ENCODE peak calls at places on chromosomes 6 and 20, in nine cellular contexts. One of them, this sample, is unnamed.

GRCh38 chr6:97322811-97323210 is 39.8 kb upstream of the MMS22L start:
- DNase-seq in retina: no peak
- DNase-seq in activated CD4-positive, CD25-positive, alpha-beta regulatory T cell treated with anti-CD3 and anti-CD28 coated beads, Interleukin-2, amount 50 U/mL, for 16 hours: no peak
- DNase-seq in Peyer's patch: no peak
- DNase-seq in natural killer cell: no peak
- DNase-seq in activated gamma-delta T cell treated with anti-CD3 and anti-CD28 coated beads, Interleukin-2, amount 50 U/mL, for 16 hours: no peak
- DNase-seq in GDM1: no peak
- DNase-seq in skeletal muscle cell: peak
- DNase-seq in GM13977: no peak
- DNase-seq in this sample: no peak

GRCh38 chr6:1688396-1688795 is 78.7 kb downstream of the FOXC1 start:
- DNase-seq in retina: no peak
- DNase-seq in activated CD4-positive, CD25-positive, alpha-beta regulatory T cell treated with anti-CD3 and anti-CD28 coated beads, Interleukin-2, amount 50 U/mL, for 16 hours: no peak
- DNase-seq in Peyer's patch: no peak
- DNase-seq in natural killer cell: no peak
- DNase-seq in activated gamma-delta T cell treated with anti-CD3 and anti-CD28 coated beads, Interleukin-2, amount 50 U/mL, for 16 hours: no peak
- DNase-seq in GDM1: no peak
- DNase-seq in skeletal muscle cell: no peak
- DNase-seq in GM13977: no peak
- DNase-seq in this sample: no peak

GRCh38 chr6:132084811-132085509 is 133.8 kb upstream of the CCN2 start:
- DNase-seq in retina: no peak
- DNase-seq in activated CD4-positive, CD25-positive, alpha-beta regulatory T cell treated with anti-CD3 and anti-CD28 coated beads, Interleukin-2, amount 50 U/mL, for 16 hours: no peak
- DNase-seq in Peyer's patch: no peak
- DNase-seq in natural killer cell: no peak
- DNase-seq in activated gamma-delta T cell treated with anti-CD3 and anti-CD28 coated beads, Interleukin-2, amount 50 U/mL, for 16 hours: no peak
- DNase-seq in GDM1: no peak
- DNase-seq in skeletal muscle cell: peak
- DNase-seq in GM13977: peak
- DNase-seq in this sample: no peak

GRCh38 chr6:30211306-30211705 is 1.9 kb downstream of the TRIM26 start:
- DNase-seq in retina: no peak
- DNase-seq in activated CD4-positive, CD25-positive, alpha-beta regulatory T cell treated with anti-CD3 and anti-CD28 coated beads, Interleukin-2, amount 50 U/mL, for 16 hours: no peak
- DNase-seq in Peyer's patch: no peak
- DNase-seq in natural killer cell: no peak
- DNase-seq in activated gamma-delta T cell treated with anti-CD3 and anti-CD28 coated beads, Interleukin-2, amount 50 U/mL, for 16 hours: no peak
- DNase-seq in GDM1: no peak
- DNase-seq in skeletal muscle cell: no peak
- DNase-seq in GM13977: no peak
- DNase-seq in this sample: no peak

GRCh38 chr6:7763896-7764295 is 38.0 kb downstream of the BMP6 start:
- DNase-seq in retina: no peak
- DNase-seq in activated CD4-positive, CD25-positive, alpha-beta regulatory T cell treated with anti-CD3 and anti-CD28 coated beads, Interleukin-2, amount 50 U/mL, for 16 hours: no peak
- DNase-seq in Peyer's patch: no peak
- DNase-seq in natural killer cell: no peak
- DNase-seq in activated gamma-delta T cell treated with anti-CD3 and anti-CD28 coated beads, Interleukin-2, amount 50 U/mL, for 16 hours: no peak
- DNase-seq in GDM1: no peak
- DNase-seq in skeletal muscle cell: no peak
- DNase-seq in GM13977: no peak
- DNase-seq in this sample: no peak

GRCh38 chr6:4664117-4664626 is 112.0 kb upstream of the CDYL start:
- DNase-seq in retina: no peak
- DNase-seq in activated CD4-positive, CD25-positive, alpha-beta regulatory T cell treated with anti-CD3 and anti-CD28 coated beads, Interleukin-2, amount 50 U/mL, for 16 hours: no peak
- DNase-seq in Peyer's patch: peak
- DNase-seq in natural killer cell: no peak
- DNase-seq in activated gamma-delta T cell treated with anti-CD3 and anti-CD28 coated beads, Interleukin-2, amount 50 U/mL, for 16 hours: no peak
- DNase-seq in GDM1: no peak
- DNase-seq in skeletal muscle cell: peak
- DNase-seq in GM13977: no peak
- DNase-seq in this sample: peak

GRCh38 chr20:9611921-9612320 is 97.5 kb downstream of the LAMP5 start:
- DNase-seq in retina: no peak
- DNase-seq in activated CD4-positive, CD25-positive, alpha-beta regulatory T cell treated with anti-CD3 and anti-CD28 coated beads, Interleukin-2, amount 50 U/mL, for 16 hours: no peak
- DNase-seq in Peyer's patch: no peak
- DNase-seq in natural killer cell: no peak
- DNase-seq in activated gamma-delta T cell treated with anti-CD3 and anti-CD28 coated beads, Interleukin-2, amount 50 U/mL, for 16 hours: no peak
- DNase-seq in GDM1: no peak
- DNase-seq in skeletal muscle cell: no peak
- DNase-seq in GM13977: no peak
- DNase-seq in this sample: no peak

GRCh38 chr20:47781631-47782030 is 3.6 kb downstream of the SULF2 start:
- DNase-seq in retina: no peak
- DNase-seq in activated CD4-positive, CD25-positive, alpha-beta regulatory T cell treated with anti-CD3 and anti-CD28 coated beads, Interleukin-2, amount 50 U/mL, for 16 hours: no peak
- DNase-seq in Peyer's patch: no peak
- DNase-seq in natural killer cell: no peak
- DNase-seq in activated gamma-delta T cell treated with anti-CD3 and anti-CD28 coated beads, Interleukin-2, amount 50 U/mL, for 16 hours: no peak
- DNase-seq in GDM1: no peak
- DNase-seq in skeletal muscle cell: no peak
- DNase-seq in GM13977: no peak
- DNase-seq in this sample: no peak

GRCh38 chr6:44442235-44442634 is 54.7 kb downstream of the CDC5L start:
- DNase-seq in retina: no peak
- DNase-seq in activated CD4-positive, CD25-positive, alpha-beta regulatory T cell treated with anti-CD3 and anti-CD28 coated beads, Interleukin-2, amount 50 U/mL, for 16 hours: no peak
- DNase-seq in Peyer's patch: no peak
- DNase-seq in natural killer cell: no peak
- DNase-seq in activated gamma-delta T cell treated with anti-CD3 and anti-CD28 coated beads, Interleukin-2, amount 50 U/mL, for 16 hours: no peak
- DNase-seq in GDM1: no peak
- DNase-seq in skeletal muscle cell: no peak
- DNase-seq in GM13977: no peak
- DNase-seq in this sample: no peak

GRCh38 chr6:111985202-111985731 is 68.6 kb upstream of the CCN6 start:
- DNase-seq in retina: no peak
- DNase-seq in activated CD4-positive, CD25-positive, alpha-beta regulatory T cell treated with anti-CD3 and anti-CD28 coated beads, Interleukin-2, amount 50 U/mL, for 16 hours: no peak
- DNase-seq in Peyer's patch: no peak
- DNase-seq in natural killer cell: no peak
- DNase-seq in activated gamma-delta T cell treated with anti-CD3 and anti-CD28 coated beads, Interleukin-2, amount 50 U/mL, for 16 hours: peak
- DNase-seq in GDM1: no peak
- DNase-seq in skeletal muscle cell: peak
- DNase-seq in GM13977: no peak
- DNase-seq in this sample: no peak

GRCh38 chr6:68559716-68560115 is 75.4 kb upstream of the ADGRB3 start:
- DNase-seq in retina: peak
- DNase-seq in activated CD4-positive, CD25-positive, alpha-beta regulatory T cell treated with anti-CD3 and anti-CD28 coated beads, Interleukin-2, amount 50 U/mL, for 16 hours: no peak
- DNase-seq in Peyer's patch: no peak
- DNase-seq in natural killer cell: no peak
- DNase-seq in activated gamma-delta T cell treated with anti-CD3 and anti-CD28 coated beads, Interleukin-2, amount 50 U/mL, for 16 hours: no peak
- DNase-seq in GDM1: no peak
- DNase-seq in skeletal muscle cell: peak
- DNase-seq in GM13977: no peak
- DNase-seq in this sample: no peak

GRCh38 chr6:21375206-21375605 is 218.3 kb upstream of the SOX4 start:
- DNase-seq in retina: no peak
- DNase-seq in activated CD4-positive, CD25-positive, alpha-beta regulatory T cell treated with anti-CD3 and anti-CD28 coated beads, Interleukin-2, amount 50 U/mL, for 16 hours: no peak
- DNase-seq in Peyer's patch: no peak
- DNase-seq in natural killer cell: no peak
- DNase-seq in activated gamma-delta T cell treated with anti-CD3 and anti-CD28 coated beads, Interleukin-2, amount 50 U/mL, for 16 hours: no peak
- DNase-seq in GDM1: no peak
- DNase-seq in skeletal muscle cell: no peak
- DNase-seq in GM13977: peak
- DNase-seq in this sample: no peak

GRCh38 chr20:10795286-10796026 is 121.7 kb upstream of the JAG1 start:
- DNase-seq in retina: no peak
- DNase-seq in activated CD4-positive, CD25-positive, alpha-beta regulatory T cell treated with anti-CD3 and anti-CD28 coated beads, Interleukin-2, amount 50 U/mL, for 16 hours: no peak
- DNase-seq in Peyer's patch: no peak
- DNase-seq in natural killer cell: no peak
- DNase-seq in activated gamma-delta T cell treated with anti-CD3 and anti-CD28 coated beads, Interleukin-2, amount 50 U/mL, for 16 hours: no peak
- DNase-seq in GDM1: no peak
- DNase-seq in skeletal muscle cell: no peak
- DNase-seq in GM13977: no peak
- DNase-seq in this sample: no peak

GRCh38 chr6:3372912-3373554 is 83.8 kb downstream of the SLC22A23 start:
- DNase-seq in retina: no peak
- DNase-seq in activated CD4-positive, CD25-positive, alpha-beta regulatory T cell treated with anti-CD3 and anti-CD28 coated beads, Interleukin-2, amount 50 U/mL, for 16 hours: no peak
- DNase-seq in Peyer's patch: peak
- DNase-seq in natural killer cell: no peak
- DNase-seq in activated gamma-delta T cell treated with anti-CD3 and anti-CD28 coated beads, Interleukin-2, amount 50 U/mL, for 16 hours: no peak
- DNase-seq in GDM1: no peak
- DNase-seq in skeletal muscle cell: no peak
- DNase-seq in GM13977: no peak
- DNase-seq in this sample: no peak

GRCh38 chr20:36175016-36175415 is 20.5 kb downstream of the EPB41L1 start:
- DNase-seq in retina: no peak
- DNase-seq in activated CD4-positive, CD25-positive, alpha-beta regulatory T cell treated with anti-CD3 and anti-CD28 coated beads, Interleukin-2, amount 50 U/mL, for 16 hours: no peak
- DNase-seq in Peyer's patch: no peak
- DNase-seq in natural killer cell: no peak
- DNase-seq in activated gamma-delta T cell treated with anti-CD3 and anti-CD28 coated beads, Interleukin-2, amount 50 U/mL, for 16 hours: no peak
- DNase-seq in GDM1: no peak
- DNase-seq in skeletal muscle cell: no peak
- DNase-seq in GM13977: no peak
- DNase-seq in this sample: no peak

GRCh38 chr6:166266336-166266735 is 41.9 kb downstream of the PRR18 start:
- DNase-seq in retina: no peak
- DNase-seq in activated CD4-positive, CD25-positive, alpha-beta regulatory T cell treated with anti-CD3 and anti-CD28 coated beads, Interleukin-2, amount 50 U/mL, for 16 hours: no peak
- DNase-seq in Peyer's patch: no peak
- DNase-seq in natural killer cell: no peak
- DNase-seq in activated gamma-delta T cell treated with anti-CD3 and anti-CD28 coated beads, Interleukin-2, amount 50 U/mL, for 16 hours: no peak
- DNase-seq in GDM1: no peak
- DNase-seq in skeletal muscle cell: no peak
- DNase-seq in GM13977: no peak
- DNase-seq in this sample: no peak

GRCh38 chr6:111190637-111191036 is 103.3 kb downstream of the SLC16A10 start:
- DNase-seq in retina: no peak
- DNase-seq in activated CD4-positive, CD25-positive, alpha-beta regulatory T cell treated with anti-CD3 and anti-CD28 coated beads, Interleukin-2, amount 50 U/mL, for 16 hours: no peak
- DNase-seq in Peyer's patch: no peak
- DNase-seq in natural killer cell: no peak
- DNase-seq in activated gamma-delta T cell treated with anti-CD3 and anti-CD28 coated beads, Interleukin-2, amount 50 U/mL, for 16 hours: no peak
- DNase-seq in GDM1: no peak
- DNase-seq in skeletal muscle cell: no peak
- DNase-seq in GM13977: no peak
- DNase-seq in this sample: no peak

GRCh38 chr6:152461556-152461955 is 175.6 kb downstream of the SYNE1 start:
- DNase-seq in retina: no peak
- DNase-seq in activated CD4-positive, CD25-positive, alpha-beta regulatory T cell treated with anti-CD3 and anti-CD28 coated beads, Interleukin-2, amount 50 U/mL, for 16 hours: no peak
- DNase-seq in Peyer's patch: no peak
- DNase-seq in natural killer cell: no peak
- DNase-seq in activated gamma-delta T cell treated with anti-CD3 and anti-CD28 coated beads, Interleukin-2, amount 50 U/mL, for 16 hours: no peak
- DNase-seq in GDM1: no peak
- DNase-seq in skeletal muscle cell: no peak
- DNase-seq in GM13977: no peak
- DNase-seq in this sample: no peak

This sample was measured in nucleus accumbens.